ENCODE peak calls at places on chromosome 7, in ten cellular contexts. R, Q, Z, J, A, F, I, M, B and E are unnamed samples.

GRCh38 chr7:36526720-36527548 is 137.3 kb downstream of the ANLN start:
- DNase-seq in J (peak; percentile 18), F (peak; percentile 72), Q (peak; percentile 77), I (no peak), Z (no peak), B (no peak), M (peak; percentile 42), A (peak; percentile 49), R (no peak), E (no peak)

GRCh38 chr7:1679966-1680730 is 10.1 kb downstream of the ELFN1 start:
- DNase-seq in Q (no peak), A (no peak), F (no peak), Z (peak; percentile 2), M (no peak), I (no peak), B (no peak), J (no peak), R (no peak), E (no peak)

GRCh38 chr7:47405921-47406765 is 175.8 kb downstream of the TNS3 start:
- DNase-seq in F (no peak), A (no peak), I (no peak), Z (peak; percentile 42), J (no peak), B (peak; percentile 72), M (no peak), R (no peak), Q (peak; percentile 51), E (no peak)

GRCh38 chr7:149261321-149261828 is 621 bp upstream of the ZNF783 start:
- DNase-seq in B (no peak), I (no peak), R (no peak), Q (peak; percentile 48), M (peak; percentile 51), A (peak; percentile 73), J (no peak), F (peak; percentile 10), Z (no peak), E (no peak)

GRCh38 chr7:22333680-22334141 is 23.2 kb downstream of the RAPGEF5 start:
- DNase-seq in I (no peak), M (no peak), R (peak; percentile 72), Z (no peak), A (no peak), J (no peak), Q (no peak), B (peak; percentile 18), F (no peak), E (no peak)

GRCh38 chr7:77351539-77352004 is 64.6 kb downstream of the GSAP start:
- DNase-seq in B (no peak), F (peak; percentile 86), A (no peak), M (peak; percentile 82), Z (no peak), J (no peak), Q (peak; percentile 42), I (no peak), R (no peak), E (peak; percentile 20)

GRCh38 chr7:26022578-26022977 is 129.4 kb upstream of the NFE2L3 start:
- DNase-seq in Q (no peak), Z (no peak), R (no peak), B (no peak), M (no peak), I (no peak), J (no peak), A (no peak), F (no peak), E (no peak)

GRCh38 chr7:82762880-82763279 is 319.3 kb upstream of the CACNA2D1 start:
- DNase-seq in I (no peak), B (no peak), A (no peak), F (no peak), Z (no peak), M (no peak), R (no peak), J (no peak), Q (no peak), E (no peak)

GRCh38 chr7:74443591-74444365 is 9.9 kb upstream of the GTF2IRD1 start:
- DNase-seq in B (no peak), A (no peak), F (no peak), I (no peak), Q (no peak), M (no peak), Z (peak; percentile 6), J (no peak), R (peak; percentile 59), E (no peak)

GRCh38 chr7:100607111-100607510 is 4.9 kb downstream of the PCOLCE start:
- DNase-seq in Z (no peak), F (no peak), M (no peak), B (no peak), R (no peak), Q (no peak), I (no peak), J (no peak), A (no peak), E (no peak)

GRCh38 chr7:42645906-42646305 is 266.0 kb downstream of the C7orf25 start:
- DNase-seq in Q (peak; percentile 3), M (no peak), I (no peak), F (no peak), A (no peak), R (no peak), Z (no peak), B (no peak), J (no peak), E (no peak)

GRCh38 chr7:43217055-43217454 is 104.6 kb downstream of the HECW1 start:
- DNase-seq in A (no peak), R (no peak), Q (no peak), I (no peak), Z (no peak), B (no peak), J (no peak), F (no peak), M (no peak), E (no peak)

GRCh38 chr7:134798155-134798554 is 18.7 kb downstream of the CALD1 start:
- DNase-seq in B (no peak), R (no peak), J (no peak), Z (no peak), Q (no peak), F (no peak), A (no peak), M (no peak), I (no peak), E (no peak)

GRCh38 chr7:6398943-6399342 is 48.8 kb downstream of the DAGLB start:
- DNase-seq in Q (peak; percentile 46), M (no peak), A (no peak), F (no peak), I (no peak), B (no peak), R (no peak), Z (no peak), J (no peak), E (no peak)

GRCh38 chr7:107879400-107880035 is 11.5 kb upstream of the DLD start:
- DNase-seq in Q (peak; percentile 81), R (peak; percentile 78), F (peak; percentile 58), B (peak; percentile 45), J (peak; percentile 24), M (peak; percentile 74), A (peak; percentile 63), I (peak; percentile 12), Z (peak; percentile 48), E (no peak)

GRCh38 chr7:43071604-43072003 is 40.8 kb upstream of the HECW1 start:
- DNase-seq in F (peak; percentile 12), M (peak; percentile 21), A (no peak), I (peak; percentile 27), J (no peak), B (no peak), R (no peak), Q (peak; percentile 24), Z (peak; percentile 26), E (no peak)